ENCODE peak calls at places on chromosomes 7 and 10, in four cellular contexts. D, X, C and Z are unnamed samples.
A peak's percentile ranks its signal among the peaks of the same experiment; 100 is the strongest.

GRCh38 chr7:83655951-83656556 is 7.1 kb upstream of the SEMA3E start:
- DNase-seq in X (peak; percentile 81), D (no peak), C (peak; percentile 64), Z (peak; percentile 40)

GRCh38 chr10:132307823-132308587 is at the start of gene STK32C:
- DNase-seq in C (peak; percentile 72), X (peak; percentile 98), D (peak; percentile 56), Z (peak; percentile 56)

GRCh38 chr7:28723336-28723735 is 234.8 kb downstream of the TRIL start:
- DNase-seq in X (no peak), C (no peak), D (no peak), Z (no peak)

GRCh38 chr10:89525556-89525955 is 9.8 kb downstream of the SLC16A12 start:
- DNase-seq in C (no peak), D (no peak), X (no peak), Z (no peak)

GRCh38 chr10:132868995-132869394 is 73.4 kb downstream of the CFAP46 start:
- DNase-seq in D (no peak), X (no peak), C (no peak), Z (no peak)

GRCh38 chr10:43671659-43672555 is 23.2 kb upstream of the ZNF32 start:
- DNase-seq in X (peak; percentile 83), C (peak; percentile 69), D (peak; percentile 62), Z (peak; percentile 47)

GRCh38 chr10:89235073-89235798 is 16.3 kb downstream of the LIPA start:
- DNase-seq in X (no peak), D (peak; percentile 23), C (no peak), Z (no peak)

GRCh38 chr7:111842489-111842888 is 280.2 kb upstream of the IMMP2L start:
- DNase-seq in D (no peak), C (no peak), X (no peak), Z (no peak)

GRCh38 chr10:132873395-132873794 is 69.0 kb downstream of the CFAP46 start:
- DNase-seq in D (no peak), C (no peak), X (no peak), Z (no peak)

GRCh38 chr10:84957427-84957826 is 629.0 kb downstream of the CCSER2 start:
- DNase-seq in C (no peak), D (peak; percentile 39), X (no peak), Z (no peak)

GRCh38 chr7:18610331-18610948 is 114.9 kb downstream of the HDAC9 start:
- DNase-seq in D (peak; percentile 61), C (peak; percentile 38), X (peak; percentile 10), Z (peak; percentile 2)

GRCh38 chr7:152986369-152986768 is 226.8 kb downstream of the ACTR3B start:
- DNase-seq in X (no peak), C (no peak), D (peak; percentile 47), Z (no peak)

GRCh38 chr7:137657476-137658193 is 189.1 kb downstream of the DGKI start:
- DNase-seq in D (no peak), C (no peak), X (no peak), Z (no peak)

GRCh38 chr10:6737758-6738463 is 157.8 kb upstream of the PRKCQ start:
- DNase-seq in X (peak; percentile 61), C (peak; percentile 69), D (no peak), Z (peak; percentile 40)

GRCh38 chr10:59098387-59098786 is 78.1 kb upstream of the PHYHIPL start:
- DNase-seq in C (no peak), X (peak; percentile 77), D (no peak), Z (peak; percentile 66)

GRCh38 chr7:157872447-157872846 is 535.6 kb downstream of the DNAJB6 start:
- DNase-seq in D (no peak), X (no peak), C (no peak), Z (no peak)

GRCh38 chr7:94064541-94065191 is 60.5 kb upstream of the BET1 start:
- DNase-seq in C (peak; percentile 89), X (no peak), D (no peak), Z (peak; percentile 81)

GRCh38 chr7:28853150-28853549 is 105.0 kb downstream of the TRIL start:
- DNase-seq in X (no peak), D (no peak), C (no peak), Z (no peak)

GRCh38 chr7:116711790-116712189 is 39.8 kb downstream of the MET start:
- DNase-seq in C (no peak), D (no peak), X (no peak), Z (no peak)

GRCh38 chr7:4713183-4713784 is 31.2 kb downstream of the FOXK1 start:
- DNase-seq in C (no peak), X (peak; percentile 50), D (peak; percentile 33), Z (peak; percentile 59)

GRCh38 chr10:131954356-131954965 is 27.3 kb downstream of the BNIP3 start:
- DNase-seq in X (no peak), C (no peak), D (no peak), Z (no peak)

GRCh38 chr7:1412322-1413261 is 46.7 kb downstream of the MICALL2 start:
- DNase-seq in C (peak; percentile 89), D (peak; percentile 91), X (peak; percentile 93), Z (peak; percentile 36)

GRCh38 chr7:23294549-23295400 is 4.4 kb upstream of the MALSU1 start:
- DNase-seq in D (no peak), C (no peak), X (no peak), Z (no peak)

GRCh38 chr10:113980408-113981087 is 63.1 kb upstream of the ADRB1 start:
- DNase-seq in C (no peak), X (no peak), D (no peak), Z (no peak)

GRCh38 chr7:134197342-134197741 is 70.2 kb downstream of the LRGUK start:
- DNase-seq in C (no peak), D (no peak), X (no peak), Z (no peak)

GRCh38 chr7:3670898-3671297 is 369.8 kb downstream of the SDK1 start:
- DNase-seq in D (no peak), X (no peak), C (no peak), Z (no peak)

GRCh38 chr7:156560696-156561210 is 79.8 kb upstream of the RNF32 start:
- DNase-seq in C (no peak), D (no peak), X (no peak), Z (no peak)
- H3K9ac ChIP-seq in C (no peak overlapping the region), D (no peak overlapping the region), X (no peak overlapping the region), Z (no peak overlapping the region)

GRCh38 chr7:128827971-128828711 is 2.1 kb upstream of the FLNC start:
- DNase-seq in X (peak; percentile 80), D (no peak), C (no peak), Z (peak; percentile 88)

GRCh38 chr7:128831178-128831993 is 1.2 kb downstream of the FLNC start:
- DNase-seq in X (peak; percentile 74), D (peak; percentile 86), C (peak; percentile 65), Z (peak; percentile 74)

GRCh38 chr7:128830231-128831177 is at the start of gene FLNC:
- DNase-seq in C (peak; percentile 68), X (peak; percentile 91), D (no peak), Z (peak; percentile 50)

GRCh38 chr7:128827248-128827958 is 2.8 kb upstream of the FLNC start:
- DNase-seq in D (no peak), X (peak; percentile 85), C (peak; percentile 14), Z (peak; percentile 69)

DNA sequence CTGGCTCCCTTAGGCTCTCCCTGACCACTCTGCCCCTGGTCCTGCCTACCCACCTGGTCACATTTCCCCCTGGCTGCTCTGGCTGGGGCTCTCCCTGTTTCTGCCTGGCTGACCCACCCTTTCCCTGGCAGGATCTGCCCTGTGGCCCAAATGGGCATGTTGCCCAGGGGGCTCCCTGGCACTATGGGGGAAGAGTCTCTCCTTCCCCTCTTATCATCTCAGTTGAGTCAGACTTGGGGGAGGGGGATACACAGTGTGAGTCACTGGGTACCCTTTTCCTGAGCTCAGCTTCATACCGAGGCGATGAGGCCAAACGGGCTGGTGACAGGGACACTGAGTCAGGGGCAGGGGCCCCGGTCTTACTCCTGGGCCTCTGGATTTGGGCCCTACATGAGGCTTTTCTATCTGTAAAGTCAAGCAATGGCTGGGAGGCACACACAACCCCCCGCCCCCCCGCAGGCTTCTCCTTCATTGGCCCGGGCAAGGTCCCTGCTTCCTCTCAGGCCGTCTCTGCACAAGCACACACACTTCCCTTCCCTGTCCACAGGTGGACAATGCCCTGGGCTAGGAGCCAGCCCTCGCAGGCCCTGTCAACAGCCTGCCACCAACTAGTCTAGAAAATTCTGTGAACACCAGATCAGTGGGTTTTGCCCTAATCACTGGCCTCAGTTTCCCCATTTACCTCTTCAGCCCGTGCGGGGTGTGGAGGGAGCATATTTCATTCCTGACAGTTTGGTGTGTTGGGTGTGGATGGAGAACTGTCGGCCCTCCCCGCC is 627 bp upstream of the FLNC start:
- DNase-seq in X (peak; percentile 62), C (peak; percentile 65), D (no peak), Z (peak; percentile 73)
- H3K9ac ChIP-seq in X (peak overlapping the region; percentile 73), C (peak overlapping the region; percentile 5), D (peak overlapping the region; percentile 56), Z (peak overlapping the region; percentile 93)

GRCh38 chr10:110841767-110842267 is 29.9 kb upstream of the PDCD4 start:
- DNase-seq in D (no peak), C (no peak), X (no peak), Z (no peak)
- H3K9ac ChIP-seq in D (no peak overlapping the region), C (no peak overlapping the region), X (no peak overlapping the region), Z (no peak overlapping the region)

GRCh38 chr7:121000091-121000983 is 11.8 kb downstream of the CPED1 start:
- DNase-seq in D (no peak), C (peak; percentile 80), X (peak; percentile 79), Z (peak; percentile 45)
- H3K9ac ChIP-seq in D (no peak overlapping the region), C (no peak overlapping the region), X (peak overlapping the region; percentile 78), Z (peak overlapping the region; percentile 13)

DNA sequence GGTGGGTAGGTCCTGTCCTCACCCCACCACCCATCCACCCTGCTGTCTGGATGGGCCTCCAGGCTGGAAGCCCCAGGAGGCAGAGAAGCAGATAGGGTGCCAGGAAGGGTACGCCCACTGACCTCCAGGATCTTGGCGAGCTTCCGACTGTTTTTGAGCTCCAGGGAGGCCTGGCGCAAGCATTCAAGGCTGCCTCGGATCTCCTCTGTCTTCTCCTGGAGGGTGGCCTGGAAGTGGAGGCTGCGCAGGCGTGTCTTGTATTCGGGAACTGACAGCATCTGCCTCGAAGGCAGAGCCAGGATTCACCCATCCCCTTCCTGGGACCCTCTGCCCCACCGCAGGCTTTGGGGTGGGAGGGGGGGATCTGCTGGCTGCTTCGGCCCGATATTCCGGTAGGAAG is 48.4 kb downstream of the GRID2IP start:
- DNase-seq in X (no peak), C (no peak), D (no peak), Z (no peak)
- H3K9ac ChIP-seq in X (no peak overlapping the region), C (no peak overlapping the region), D (peak overlapping the region; percentile 50), Z (no peak overlapping the region)

GRCh38 chr7:143898810-143899209 is 3.2 kb downstream of the TCAF1 start:
- DNase-seq in C (no peak), D (no peak), X (no peak), Z (no peak)

GRCh38 chr7:143901360-143901709 is 641 bp downstream of the TCAF1 start:
- DNase-seq in D (peak; percentile 43), C (no peak), X (peak; percentile 76), Z (peak; percentile 60)

GRCh38 chr7:143900230-143900766 is 1.7 kb downstream of the TCAF1 start:
- DNase-seq in D (no peak), C (peak; percentile 73), X (peak; percentile 44), Z (peak; percentile 36)

GRCh38 chr7:143906176-143906575 is 4.2 kb upstream of the TCAF1 start:
- DNase-seq in D (no peak), X (no peak), C (no peak), Z (no peak)

GRCh38 chr7:143901710-143902587 is at the start of gene TCAF1:
- DNase-seq in D (peak; percentile 95), C (peak; percentile 96), X (peak; percentile 98), Z (peak; percentile 87)
- H3K9ac ChIP-seq in D (peak within 1 kb of the TSS; percentile 87), C (peak within 1 kb of the TSS; percentile 88), X (peak within 1 kb of the TSS; percentile 93), Z (peak within 1 kb of the TSS; percentile 91)